ENCODE peak calls at places on chromosomes 11 and 22, in four cellular contexts. O is HCT116; J is CD8-positive, alpha-beta memory T cell; S is uterus. F is an unnamed sample.

GRCh38 chr22:35614404-35614803 is 2.7 kb downstream of the MB start:
- DNase-seq in O (no peak), J (no peak), S (no peak), F (no peak)

GRCh38 chr11:117181586-117182550 is 3.3 kb downstream of the SIDT2 start:
- DNase-seq in O (no peak), J (no peak), S (no peak), F (no peak)

GRCh38 chr11:84289381-84289906 is 1003.3 kb upstream of the CCDC90B start:
- DNase-seq in O (no peak), J (no peak), S (no peak), F (peak)

GRCh38 chr22:24803064-24803542 is 2.9 kb upstream of the SGSM1 start:
- DNase-seq in O (peak), J (peak), S (no peak), F (no peak)

GRCh38 chr22:41833369-41834004 is 582 bp downstream of the SREBF2 start:
- DNase-seq in O (no peak), J (peak), S (peak), F (no peak)

GRCh38 chr11:116233581-116233980 is 539.2 kb downstream of the BUD13 start:
- DNase-seq in O (no peak), J (no peak), S (no peak), F (no peak)

GRCh38 chr11:3824714-3825472 is 15.9 kb downstream of the RHOG start:
- DNase-seq in O (no peak), J (peak), S (no peak), F (no peak)

GRCh38 chr22:48639021-48639795 is 1188.5 kb downstream of the BRD1 start:
- DNase-seq in O (no peak), J (no peak), S (no peak), F (no peak)

GRCh38 chr11:78646564-78647185 is 72.0 kb upstream of the NARS2 start:
- DNase-seq in O (peak), J (peak), S (no peak), F (no peak)

GRCh38 chr11:116373545-116373944 is 399.2 kb downstream of the BUD13 start:
- DNase-seq in O (no peak), J (no peak), S (no peak), F (no peak)

GRCh38 chr11:112469376-112469775 is 208.7 kb upstream of the PLET1 start:
- DNase-seq in O (no peak), J (no peak), S (no peak), F (no peak)

GRCh38 chr11:112470355-112470754 is 209.7 kb upstream of the PLET1 start:
- DNase-seq in O (no peak), J (no peak), S (no peak), F (no peak)

GRCh38 chr11:112465433-112466024 is 204.9 kb upstream of the PLET1 start:
- DNase-seq in O (no peak), J (no peak), S (no peak), F (no peak)

GRCh38 chr11:112464949-112465348 is 204.3 kb upstream of the PLET1 start:
- DNase-seq in O (no peak), J (no peak), S (no peak), F (no peak)

GRCh38 chr11:112467721-112468120 is 207.1 kb upstream of the PLET1 start:
- DNase-seq in O (no peak), J (no peak), S (no peak), F (no peak)
- H3K27ac ChIP-seq in O (no peak), J (no peak), S (no peak), F (no peak)

GRCh38 chr11:12166299-12167092 is 56.1 kb downstream of the MICAL2 start:
- DNase-seq in O (no peak), J (no peak), S (no peak), F (no peak)

GRCh38 chr11:12169822-12170221 is 59.4 kb downstream of the MICAL2 start:
- DNase-seq in O (no peak), J (no peak), S (no peak), F (no peak)

GRCh38 chr11:12168114-12168513 is 57.7 kb downstream of the MICAL2 start:
- DNase-seq in O (no peak), J (no peak), S (no peak), F (no peak)

GRCh38 chr11:12165237-12165875 is 55.0 kb downstream of the MICAL2 start:
- DNase-seq in O (no peak), J (no peak), S (no peak), F (no peak)

GRCh38 chr11:12167098-12167999 is 57.0 kb downstream of the MICAL2 start:
- DNase-seq in O (peak), J (no peak), S (no peak), F (peak)
- H3K27ac ChIP-seq in O (peak), J (no peak), S (peak), F (peak)

GRCh38 chr11:9901931-9902330 is 238.1 kb downstream of the SWAP70 start:
- DNase-seq in O (no peak), J (no peak), S (no peak), F (no peak)

GRCh38 chr11:9905562-9905961 is 241.7 kb downstream of the SWAP70 start:
- DNase-seq in O (no peak), J (no peak), S (no peak), F (no peak)

GRCh38 chr11:9903579-9903978 is 239.7 kb downstream of the SWAP70 start:
- DNase-seq in O (no peak), J (no peak), S (no peak), F (no peak)

GRCh38 chr11:9906043-9906791 is 242.3 kb downstream of the SWAP70 start:
- DNase-seq in O (peak), J (no peak), S (no peak), F (peak)
- H3K27ac ChIP-seq in O (peak), J (no peak), S (peak), F (peak)

GRCh38 chr11:123328281-123328680 is 101.8 kb upstream of the GRAMD1B start:
- DNase-seq in O (no peak), J (no peak), S (no peak), F (no peak)

GRCh38 chr11:123330071-123330470 is 100.0 kb upstream of the GRAMD1B start:
- DNase-seq in O (no peak), J (no peak), S (no peak), F (no peak)

GRCh38 chr11:123334925-123335324 is 95.1 kb upstream of the GRAMD1B start:
- DNase-seq in O (no peak), J (no peak), S (no peak), F (no peak)

GRCh38 chr11:123330471-123330870 is 99.6 kb upstream of the GRAMD1B start:
- DNase-seq in O (no peak), J (no peak), S (no peak), F (no peak)

DNA sequence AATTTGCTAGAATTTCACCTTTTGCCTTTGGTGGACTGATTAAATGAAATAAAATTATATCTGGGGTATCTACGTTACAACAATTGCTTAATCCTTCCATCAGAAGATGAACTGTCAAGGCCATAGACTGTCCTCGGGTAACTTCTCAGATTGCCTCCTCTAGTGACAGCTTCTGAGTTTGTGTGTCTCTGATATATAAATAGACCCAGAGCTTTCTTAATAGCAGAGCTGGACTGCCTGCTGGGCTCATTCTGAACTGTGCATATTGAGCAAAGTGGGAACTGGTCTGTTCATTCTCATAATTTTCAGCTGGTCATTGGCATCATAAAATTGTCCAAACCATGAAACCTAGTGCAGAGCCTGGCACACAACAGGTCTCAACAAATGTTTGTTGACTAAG is 99.1 kb upstream of the GRAMD1B start:
- DNase-seq in O (no peak), J (no peak), S (no peak), F (no peak)
- H3K27ac ChIP-seq in O (no peak), J (no peak), S (no peak), F (no peak)

GRCh38 chr22:45552017-45552411 is 49.3 kb downstream of the FBLN1 start:
- DNase-seq in O (no peak), J (no peak), S (no peak), F (no peak)
- H3K27ac ChIP-seq in O (no peak), J (no peak), S (peak), F (no peak)

F was measured in epithelial cell of prostate.